ENCODE peak calls at places on chromosomes 11 and 22, in seven cellular contexts. S, H, Z, Y, R, V and Q are unnamed samples.

GRCh38 chr11:131036544-131036943 is 120.3 kb upstream of the SNX19 start:
- DNase-seq in V (no peak), Y (no peak), H (no peak), R (no peak), Z (no peak), S (no peak), Q (no peak)

GRCh38 chr22:33288078-33288477 is 229.9 kb upstream of the SYN3 start:
- DNase-seq in S (no peak), R (no peak), Z (no peak), Y (no peak), H (no peak), V (no peak), Q (no peak)

GRCh38 chr11:834371-835316 is 1.9 kb downstream of the CD151 start:
- DNase-seq in R (peak; percentile 98), S (no peak), Z (no peak), H (peak; percentile 87), V (peak; percentile 63), Y (no peak), Q (peak; percentile 77)

GRCh38 chr11:117772360-117772759 is 24.7 kb downstream of the DSCAML1 start:
- DNase-seq in H (no peak), S (no peak), Z (no peak), V (no peak), R (no peak), Y (no peak), Q (no peak)

GRCh38 chr11:9527481-9528140 is 45.9 kb upstream of the WEE1 start:
- DNase-seq in Z (no peak), Y (peak; percentile 13), R (no peak), S (no peak), V (peak; percentile 96), H (peak; percentile 90), Q (peak; percentile 61)

GRCh38 chr11:66081505-66081904 is 11.4 kb downstream of the PACS1 start:
- DNase-seq in Y (no peak), H (no peak), R (no peak), V (peak; percentile 33), Z (peak; percentile 71), S (peak; percentile 83), Q (no peak)

GRCh38 chr11:14422052-14422813 is 63.2 kb upstream of the RRAS2 start:
- DNase-seq in H (peak; percentile 100), Y (peak; percentile 100), S (no peak), R (peak; percentile 98), V (peak; percentile 100), Z (no peak), Q (peak; percentile 99)

GRCh38 chr11:30984827-30985226 is 384.7 kb downstream of the DCDC1 start:
- DNase-seq in R (no peak), H (peak; percentile 1), Y (no peak), Z (no peak), V (no peak), S (no peak), Q (no peak)

GRCh38 chr22:44672632-44673031 is 29.4 kb upstream of the PRR5 start:
- DNase-seq in Z (no peak), R (no peak), Y (no peak), H (no peak), S (no peak), V (no peak), Q (no peak)

GRCh38 chr11:117921893-117922292 is 7.3 kb downstream of the TMPRSS13 start:
- DNase-seq in V (no peak), Z (no peak), Y (no peak), H (no peak), S (no peak), R (no peak), Q (no peak)

GRCh38 chr22:46754110-46754799 is 8.2 kb upstream of the TBC1D22A start:
- DNase-seq in S (no peak), H (peak; percentile 99), V (peak; percentile 97), R (peak; percentile 98), Z (no peak), Y (peak; percentile 89), Q (peak; percentile 98)

GRCh38 chr11:77113382-77114088 is 10.9 kb downstream of the OMP start:
- DNase-seq in R (peak; percentile 31), H (peak; percentile 52), S (peak; percentile 49), Y (no peak), V (peak; percentile 60), Z (no peak), Q (peak; percentile 35)

GRCh38 chr11:75509201-75509600 is 16.5 kb downstream of the GDPD5 start:
- DNase-seq in Z (no peak), V (no peak), S (peak; percentile 52), R (no peak), Y (no peak), H (no peak), Q (no peak)